ENCODE peak calls at places on chromosomes 16 and 17, in eight cellular contexts. B is choroid plexus epithelial cell, C is ascending aorta, I is astrocyte of the spinal cord, J is hepatocyte, D is IMR-90, U is HFF-Myc, L is tibial artery. G is an unnamed sample.

GRCh38 chr16:71344315-71344905 is 14.1 kb upstream of the CALB2 start:
- DNase-seq in B (no peak), C (no peak), I (no peak), J (no peak), D (no peak), U (no peak), L (no peak), G (no peak)

GRCh38 chr17:66548659-66549311 is 246.4 kb downstream of the PRKCA start:
- DNase-seq in B (peak), C (no peak), I (no peak), J (no peak), D (no peak), U (no peak), L (no peak), G (no peak)

GRCh38 chr17:65389956-65390355 is 171.5 kb downstream of the AXIN2 start:
- DNase-seq in B (peak), C (no peak), I (peak), J (no peak), D (peak), U (peak), L (no peak), G (no peak)

GRCh38 chr16:867421-868385 is 67.2 kb upstream of the GNG13 start:
- DNase-seq in B (no peak), C (no peak), I (no peak), J (no peak), D (no peak), U (no peak), L (no peak), G (no peak)

GRCh38 chr16:47732806-47733150 is 271.6 kb downstream of the PHKB start:
- DNase-seq in B (peak), C (no peak), I (peak), J (no peak), D (peak), U (peak), L (no peak), G (peak)

GRCh38 chr17:8884336-8884990 is 17.0 kb upstream of the PIK3R6 start:
- DNase-seq in B (no peak), C (no peak), I (no peak), J (no peak), D (no peak), U (no peak), L (no peak), G (no peak)

GRCh38 chr17:77457572-77458201 is 316.9 kb downstream of the SEC14L1 start:
- DNase-seq in B (no peak), C (no peak), I (no peak), J (no peak), D (no peak), U (no peak), L (no peak), G (no peak)

GRCh38 chr17:18277076-18277475 is 16.6 kb downstream of the MIEF2 start:
- DNase-seq in B (no peak), C (no peak), I (no peak), J (no peak), D (no peak), U (no peak), L (no peak), G (no peak)

GRCh38 chr16:72191551-72191950 is 19.6 kb upstream of the PMFBP1 start:
- DNase-seq in B (peak), C (no peak), I (no peak), J (no peak), D (no peak), U (no peak), L (no peak), G (no peak)

GRCh38 chr16:54285414-54286066 is 1.0 kb downstream of the IRX3 start:
- DNase-seq in B (peak), C (no peak), I (peak), J (no peak), D (no peak), U (no peak), L (peak), G (no peak)

GRCh38 chr16:59305850-59306249 is 571.7 kb upstream of the GOT2 start:
- DNase-seq in B (no peak), C (no peak), I (no peak), J (no peak), D (no peak), U (no peak), L (no peak), G (no peak)

GRCh38 chr17:12964162-12964561 is 53.7 kb downstream of the ELAC2 start:
- DNase-seq in B (no peak), C (no peak), I (no peak), J (no peak), D (no peak), U (no peak), L (no peak), G (no peak)

GRCh38 chr16:4694664-4695451 is 1.5 kb downstream of the NUDT16L1 start:
- DNase-seq in B (peak), C (no peak), I (no peak), J (no peak), D (no peak), U (no peak), L (peak), G (no peak)

GRCh38 chr17:2070241-2071023 is 15.5 kb downstream of the HIC1 start:
- DNase-seq in B (no peak), C (no peak), I (no peak), J (no peak), D (no peak), U (no peak), L (no peak), G (no peak)

GRCh38 chr17:27634026-27634335 is 3.0 kb downstream of the LGALS9 start:
- DNase-seq in B (no peak), C (no peak), I (no peak), J (no peak), D (no peak), U (no peak), L (no peak), G (no peak)
- H3K4me3 ChIP-seq in B (no peak), C (no peak), I (no peak), J (no peak), D (no peak), U (no peak), L (no peak), G (no peak)

GRCh38 chr17:57874058-57874419 is 24.2 kb upstream of the MRPS23 start:
- DNase-seq in B (no peak), C (no peak), I (no peak), J (no peak), D (no peak), U (no peak), L (no peak), G (no peak)
- H3K4me3 ChIP-seq in B (no peak), C (peak), I (no peak), J (no peak), D (no peak), U (no peak), L (peak), G (no peak)

GRCh38 chr16:67923414-67924127 is 8.1 kb downstream of the CTRL start:
- DNase-seq in B (peak), C (no peak), I (no peak), J (no peak), D (no peak), U (no peak), L (no peak), G (no peak)

GRCh38 chr16:67922221-67922620 is 9.4 kb downstream of the CTRL start:
- DNase-seq in B (peak), C (no peak), I (no peak), J (no peak), D (peak), U (no peak), L (no peak), G (no peak)

GRCh38 chr16:67919618-67920210 is 11.9 kb downstream of the CTRL start:
- DNase-seq in B (no peak), C (no peak), I (no peak), J (no peak), D (no peak), U (no peak), L (no peak), G (no peak)

GRCh38 chr16:67924140-67924906 is 7.3 kb downstream of the CTRL start:
- DNase-seq in B (no peak), C (no peak), I (no peak), J (no peak), D (no peak), U (no peak), L (no peak), G (no peak)

GRCh38 chr16:67922740-67923139 is 8.9 kb downstream of the CTRL start:
- DNase-seq in B (no peak), C (no peak), I (no peak), J (no peak), D (no peak), U (no peak), L (no peak), G (no peak)
- H3K4me3 ChIP-seq in B (no peak), C (no peak), I (no peak), J (no peak), D (no peak), U (no peak), L (no peak), G (no peak)

GRCh38 chr17:57357830-57358426 is 101.6 kb downstream of the MSI2 start:
- DNase-seq in B (no peak), C (no peak), I (no peak), J (no peak), D (no peak), U (no peak), L (no peak), G (no peak)

GRCh38 chr17:57356722-57357391 is 100.5 kb downstream of the MSI2 start:
- DNase-seq in B (peak), C (no peak), I (peak), J (no peak), D (no peak), U (no peak), L (no peak), G (peak)

GRCh38 chr17:57355090-57355859 is 99.0 kb downstream of the MSI2 start:
- DNase-seq in B (peak), C (no peak), I (peak), J (no peak), D (no peak), U (no peak), L (no peak), G (no peak)

GRCh38 chr17:57356153-57356721 is 99.9 kb downstream of the MSI2 start:
- DNase-seq in B (no peak), C (no peak), I (no peak), J (no peak), D (no peak), U (no peak), L (no peak), G (no peak)

GRCh38 chr17:57357392-57357784 is 101.1 kb downstream of the MSI2 start:
- DNase-seq in B (no peak), C (peak), I (peak), J (peak), D (no peak), U (no peak), L (no peak), G (peak)
- H3K4me3 ChIP-seq in B (no peak), C (peak), I (no peak), J (no peak), D (no peak), U (no peak), L (no peak), G (no peak)

GRCh38 chr17:82297804-82298537 is 19.4 kb downstream of the CD7 start:
- DNase-seq in B (peak), C (peak), I (peak), J (peak), D (peak), U (peak), L (peak), G (peak)
- H3K4me3 ChIP-seq in B (peak), C (peak), I (peak), J (no peak), D (peak), U (peak), L (peak), G (no peak)

DNA sequence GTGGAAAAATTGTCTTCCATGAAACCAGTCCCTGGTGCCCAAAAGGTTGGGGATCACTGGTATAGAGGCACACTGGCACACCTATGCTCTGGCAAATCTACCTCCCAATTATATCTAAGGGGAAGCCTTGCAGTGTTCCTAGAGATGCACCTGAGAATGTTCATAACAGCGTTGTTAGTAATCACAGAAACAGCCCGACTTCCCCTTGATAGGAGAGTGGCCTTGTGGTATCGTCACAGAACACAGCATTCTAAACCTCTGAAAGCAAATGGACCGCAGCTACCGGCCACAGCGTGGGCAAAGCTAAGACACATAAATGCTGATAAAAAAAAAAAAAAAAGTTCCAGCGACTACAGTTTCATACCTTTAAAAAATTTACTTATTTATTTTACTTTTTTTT is 39.1 kb upstream of the ADGRG1 start:
- DNase-seq in B (no peak), C (no peak), I (no peak), J (no peak), D (no peak), U (no peak), L (no peak), G (no peak)
- H3K4me3 ChIP-seq in B (no peak), C (no peak), I (no peak), J (no peak), D (no peak), U (no peak), L (no peak), G (no peak)

G was measured in HAP-1.